ENCODE peak calls at places on chromosome 6, in seven cellular contexts. D is heart left ventricle; I is DMS153; H is CD4-positive, alpha-beta T cell; V is cardiac muscle cell; Y is GM10248; N is Daoy. B is an unnamed sample.
A peak's percentile ranks its signal among the peaks of the same experiment; 100 is the strongest.

GRCh38 chr6:78502386-78502887 is 364.9 kb upstream of the IRAK1BP1 start:
- DNase-seq in H (no peak), V (no peak), N (no peak), I (no peak), Y (no peak), D (no peak), B (no peak)

GRCh38 chr6:10028202-10028601 is 386.7 kb downstream of the TFAP2A start:
- DNase-seq in V (no peak), D (no peak), H (no peak), N (no peak), I (no peak), Y (no peak), B (no peak)

GRCh38 chr6:11432713-11433450 is 104.7 kb upstream of the TMEM170B start:
- DNase-seq in H (no peak), N (peak; percentile 77), Y (no peak), V (no peak), I (no peak), D (no peak), B (peak; percentile 24)

GRCh38 chr6:101826678-101827077 is 433.2 kb downstream of the GRIK2 start:
- DNase-seq in N (no peak), H (no peak), V (no peak), D (no peak), Y (no peak), I (no peak), B (no peak)

GRCh38 chr6:124007915-124008688 is 204.4 kb downstream of the NKAIN2 start:
- DNase-seq in I (peak; percentile 68), H (no peak), N (no peak), V (no peak), D (no peak), Y (no peak), B (no peak)

GRCh38 chr6:90274481-90275030 is 22.1 kb downstream of the BACH2 start:
- DNase-seq in N (no peak), V (no peak), D (no peak), I (no peak), Y (no peak), H (peak; percentile 85), B (no peak)

GRCh38 chr6:150203378-150203777 is 60.5 kb downstream of the PPP1R14C start:
- DNase-seq in I (no peak), H (no peak), V (no peak), Y (no peak), N (no peak), D (no peak), B (no peak)

GRCh38 chr6:115287467-115287866 is 773.2 kb downstream of the FRK start:
- DNase-seq in V (no peak), H (no peak), Y (no peak), I (no peak), N (no peak), D (no peak), B (no peak)

GRCh38 chr6:170024940-170025339 is 265.9 kb downstream of the DLL1 start:
- DNase-seq in D (peak; percentile 41), V (no peak), N (peak; percentile 61), I (peak; percentile 45), Y (no peak), H (no peak), B (no peak)

GRCh38 chr6:142846459-142846831 is 98.5 kb downstream of the HIVEP2 start:
- DNase-seq in I (no peak), N (no peak), D (no peak), H (no peak), Y (no peak), V (no peak), B (peak; percentile 8)

GRCh38 chr6:99019341-99019740 is 71.6 kb upstream of the FBXL4 start:
- DNase-seq in V (no peak), Y (no peak), N (peak; percentile 61), D (no peak), H (no peak), I (no peak), B (peak; percentile 22)

GRCh38 chr6:41707565-41708200 is 27.7 kb downstream of the TFEB start:
- DNase-seq in H (no peak), V (no peak), Y (no peak), N (no peak), D (no peak), I (no peak), B (no peak)

GRCh38 chr6:138013949-138014348 is 93.3 kb downstream of the PERP start:
- DNase-seq in I (peak; percentile 25), H (no peak), N (no peak), Y (no peak), V (no peak), D (no peak), B (no peak)

GRCh38 chr6:27478141-27478705 is 5.3 kb upstream of the ZNF184 start:
- DNase-seq in I (no peak), N (peak; percentile 12), H (no peak), V (no peak), Y (no peak), D (no peak), B (no peak)

GRCh38 chr6:108492131-108492766 is 68.5 kb upstream of the FOXO3 start:
- DNase-seq in D (no peak), I (peak; percentile 4), H (no peak), Y (peak; percentile 33), V (peak; percentile 22), N (peak; percentile 22), B (peak; percentile 65)

GRCh38 chr6:37584654-37585522 is 85.2 kb upstream of the CCDC167 start:
- DNase-seq in V (no peak), I (no peak), N (no peak), D (no peak), Y (no peak), H (no peak), B (no peak)

GRCh38 chr6:44675449-44675848 is 287.9 kb downstream of the CDC5L start:
- DNase-seq in I (no peak), N (no peak), D (no peak), H (no peak), Y (no peak), V (no peak), B (no peak)

GRCh38 chr6:70381436-70381786 is 31.9 kb upstream of the FAM135A start:
- DNase-seq in Y (no peak), I (no peak), D (no peak), N (no peak), V (no peak), H (no peak), B (no peak)

GRCh38 chr6:12115001-12115400 is 102.9 kb downstream of the HIVEP1 start:
- DNase-seq in H (no peak), D (no peak), I (no peak), Y (no peak), N (no peak), V (no peak), B (no peak)

GRCh38 chr6:109036588-109037320 is 57.9 kb downstream of the SESN1 start:
- DNase-seq in I (no peak), N (no peak), V (no peak), D (no peak), Y (no peak), H (no peak), B (no peak)

GRCh38 chr6:106149472-106150069 is 63.4 kb downstream of the PRDM1 start:
- DNase-seq in Y (no peak), D (no peak), V (no peak), I (no peak), H (no peak), N (no peak), B (no peak)

GRCh38 chr6:11414564-11414963 is 123.0 kb upstream of the TMEM170B start:
- DNase-seq in N (no peak), V (no peak), Y (no peak), I (no peak), H (peak; percentile 2), D (no peak), B (no peak)

GRCh38 chr6:126657556-126658129 is 317.7 kb downstream of the CENPW start:
- DNase-seq in Y (no peak), I (no peak), H (no peak), V (peak; percentile 23), N (no peak), D (no peak), B (peak; percentile 64)

GRCh38 chr6:151141685-151142084 is 98.1 kb upstream of the AKAP12 start:
- DNase-seq in Y (no peak), I (no peak), V (no peak), N (peak; percentile 35), H (no peak), D (peak; percentile 38), B (no peak)

GRCh38 chr6:17491416-17492142 is 98.2 kb downstream of the CAP2 start:
- DNase-seq in H (no peak), D (no peak), V (no peak), Y (no peak), I (no peak), N (no peak), B (no peak)

GRCh38 chr6:158819977-158820632 is 937 bp upstream of the EZR start:
- DNase-seq in H (no peak), I (no peak), Y (no peak), N (no peak), V (no peak), D (no peak), B (no peak)

GRCh38 chr6:44004625-44005506 is 122.4 kb downstream of the MRPL14 start:
- DNase-seq in I (no peak), Y (no peak), V (peak; percentile 44), H (no peak), D (peak; percentile 44), N (peak; percentile 84), B (no peak)

GRCh38 chr6:45447005-45447404 is 69.3 kb upstream of the SUPT3H start:
- DNase-seq in Y (no peak), D (no peak), V (no peak), H (no peak), N (no peak), I (no peak), B (no peak)

GRCh38 chr6:129440691-129441090 is 269.3 kb downstream of the ARHGAP18 start:
- DNase-seq in H (no peak), Y (no peak), I (no peak), V (peak; percentile 6), D (peak; percentile 21), N (peak; percentile 28), B (peak; percentile 12)

GRCh38 chr6:113586413-113586812 is 270.7 kb upstream of the MARCKS start:
- DNase-seq in H (no peak), D (no peak), N (no peak), V (peak; percentile 18), I (no peak), Y (no peak), B (no peak)

GRCh38 chr6:36350681-36351091 is 14.0 kb upstream of the BNIP5 start:
- DNase-seq in N (peak; percentile 93), H (no peak), Y (no peak), V (no peak), I (no peak), D (no peak), B (no peak)

GRCh38 chr6:157650261-157650640 is 172.8 kb upstream of the SNX9 start:
- DNase-seq in I (no peak), D (peak; percentile 46), N (no peak), Y (no peak), V (no peak), H (no peak), B (no peak)

GRCh38 chr6:138815797-138816528 is 20.1 kb downstream of the ECT2L start:
- DNase-seq in Y (peak; percentile 59), D (no peak), I (peak; percentile 81), H (no peak), V (peak; percentile 61), N (peak; percentile 40), B (peak; percentile 88)

GRCh38 chr6:33977606-33978438 is 168.1 kb downstream of the GRM4 start:
- DNase-seq in D (no peak), V (no peak), Y (no peak), N (no peak), H (no peak), I (no peak), B (no peak)

GRCh38 chr6:144661101-144661806 is 376.1 kb downstream of the UTRN start:
- DNase-seq in V (no peak), N (peak; percentile 7), I (peak; percentile 25), Y (no peak), H (no peak), D (no peak), B (no peak)

GRCh38 chr6:5728726-5729434 is 277.8 kb downstream of the NRN1 start:
- DNase-seq in N (peak; percentile 87), V (no peak), D (no peak), Y (no peak), I (peak; percentile 82), H (no peak), B (peak; percentile 46)

GRCh38 chr6:160306284-160306683 is 41.9 kb upstream of the SLC22A3 start:
- DNase-seq in D (no peak), Y (no peak), V (no peak), H (no peak), N (no peak), I (no peak), B (no peak)

GRCh38 chr6:119713903-119714302 is 364.3 kb upstream of the MAN1A1 start:
- DNase-seq in V (no peak), D (no peak), Y (no peak), I (no peak), N (no peak), H (no peak), B (no peak)